ENCODE peak calls at places on chromosome 19, in ten cellular contexts. W is left ventricle myocardium inferior; M is fibroblast of pulmonary artery; D is adrenal gland; A is uterus; U is CD8-positive, alpha-beta T cell; L is bronchial epithelial cell; B is activated B cell treated with CpG ODN at 0.5 μM for 24 hours; I is heart left ventricle; V is heart right ventricle. H is an unnamed sample.

GRCh38 chr19:1000095-1000494 is at the start of gene GRIN3B:
- DNase-seq in W (no peak), M (peak; percentile 51), D (no peak), A (peak; percentile 54), U (peak; percentile 57), L (peak; percentile 33), B (peak; percentile 48), I (peak; percentile 82), V (peak; percentile 51), H (no peak)

GRCh38 chr19:55700813-55701212 is 25.8 kb downstream of the EPN1 start:
- DNase-seq in W (no peak), M (no peak), D (no peak), A (no peak), U (no peak), L (no peak), B (no peak), I (no peak), V (no peak), H (peak; percentile 17)

GRCh38 chr19:51640371-51640770 is 6.3 kb downstream of the SIGLEC14 start:
- DNase-seq in W (no peak), M (no peak), D (no peak), A (no peak), U (no peak), L (no peak), B (no peak), I (no peak), V (no peak), H (no peak)

GRCh38 chr19:43467730-43468129 is 2.3 kb upstream of the LYPD3 start:
- DNase-seq in W (no peak), M (peak; percentile 66), D (no peak), A (no peak), U (no peak), L (peak; percentile 68), B (no peak), I (no peak), V (no peak), H (no peak)

GRCh38 chr19:23440791-23441190 is 45.5 kb upstream of the ZNF91 start:
- DNase-seq in W (no peak), M (no peak), D (no peak), A (no peak), U (no peak), L (no peak), B (no peak), I (no peak), V (no peak), H (no peak)

GRCh38 chr19:29945017-29945416 is 3.0 kb downstream of the URI1 start:
- DNase-seq in W (no peak), M (no peak), D (no peak), A (no peak), U (no peak), L (no peak), B (no peak), I (no peak), V (no peak), H (no peak)

GRCh38 chr19:33948651-33949335 is 152.1 kb downstream of the KCTD15 start:
- DNase-seq in W (no peak), M (no peak), D (no peak), A (no peak), U (no peak), L (no peak), B (no peak), I (no peak), V (no peak), H (no peak)

GRCh38 chr19:52941941-52942370 is 18.7 kb upstream of the ZNF888 start:
- DNase-seq in W (peak; percentile 27), M (peak; percentile 31), D (peak; percentile 26), A (peak; percentile 36), U (peak; percentile 6), L (peak; percentile 14), B (peak; percentile 31), I (no peak), V (peak; percentile 22), H (no peak)

DNA sequence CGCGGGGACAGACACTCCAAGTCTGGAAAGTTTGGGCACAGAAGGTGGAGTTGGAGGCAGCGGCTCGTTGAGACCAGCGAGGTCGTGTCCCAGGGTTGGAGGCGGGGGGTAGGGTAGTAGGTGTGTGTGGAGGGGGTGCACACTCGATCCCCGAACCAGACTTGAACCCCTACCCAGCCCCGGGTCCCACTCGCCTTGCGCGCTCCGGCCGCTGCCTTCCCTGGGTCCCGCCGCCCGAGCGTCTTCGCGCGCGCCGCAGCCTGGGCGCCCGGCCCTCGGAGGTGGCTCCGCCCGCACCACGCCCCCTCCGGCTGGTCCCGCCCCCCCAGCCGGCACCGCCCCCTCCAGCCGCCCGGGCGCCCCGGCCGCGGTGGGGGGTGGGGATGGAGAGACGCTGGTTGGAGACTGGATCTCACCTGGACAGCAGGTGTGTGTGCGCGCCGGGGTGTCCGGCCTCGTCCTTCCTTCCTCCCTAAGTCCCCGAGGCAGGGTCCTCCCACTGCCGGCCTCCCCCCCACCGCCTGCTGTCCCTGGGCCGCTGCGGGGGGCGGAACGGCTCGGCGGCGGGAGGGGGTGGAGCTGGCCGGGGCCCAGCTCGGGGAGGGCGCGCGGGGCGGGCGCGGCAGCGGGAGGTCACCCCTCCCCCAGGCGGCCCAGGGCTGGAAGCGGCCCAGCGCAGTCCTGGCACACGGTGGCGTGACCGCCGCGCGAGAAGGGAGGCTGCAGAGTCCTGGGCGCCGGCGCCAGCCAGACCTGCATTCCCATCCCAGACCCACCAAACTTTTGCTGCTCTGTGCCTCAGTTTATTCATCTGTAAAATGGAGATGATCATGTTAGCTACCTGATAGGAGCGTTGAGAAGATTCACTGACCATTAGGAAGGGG is at the start of gene KANK2:
- DNase-seq in W (peak; percentile 88), M (peak; percentile 75), D (peak; percentile 85), A (peak; percentile 89), U (peak; percentile 63), L (peak; percentile 37), B (peak; percentile 83), I (peak; percentile 95), V (peak; percentile 82), H (peak; percentile 69)
- TF ChIP-seq CTCF in W (peak; percentile 32), M (no peak), D (no peak), A (peak; percentile 18), U (no peak), L (no peak), B (no peak), I (no peak), V (no peak), H (no peak)

GRCh38 chr19:4622695-4623421 is 16.5 kb upstream of the TNFAIP8L1 start:
- DNase-seq in W (no peak), M (no peak), D (no peak), A (no peak), U (no peak), L (no peak), B (no peak), I (no peak), V (no peak), H (no peak)

GRCh38 chr19:4624301-4624700 is 15.0 kb upstream of the TNFAIP8L1 start:
- DNase-seq in W (no peak), M (no peak), D (no peak), A (no peak), U (no peak), L (no peak), B (no peak), I (no peak), V (no peak), H (no peak)

GRCh38 chr19:4619668-4620294 is 19.5 kb upstream of the TNFAIP8L1 start:
- DNase-seq in W (no peak), M (no peak), D (no peak), A (no peak), U (no peak), L (no peak), B (no peak), I (no peak), V (no peak), H (no peak)

GRCh38 chr19:4620675-4621074 is 18.6 kb upstream of the TNFAIP8L1 start:
- DNase-seq in W (no peak), M (no peak), D (no peak), A (no peak), U (no peak), L (no peak), B (no peak), I (no peak), V (no peak), H (no peak)

DNA sequence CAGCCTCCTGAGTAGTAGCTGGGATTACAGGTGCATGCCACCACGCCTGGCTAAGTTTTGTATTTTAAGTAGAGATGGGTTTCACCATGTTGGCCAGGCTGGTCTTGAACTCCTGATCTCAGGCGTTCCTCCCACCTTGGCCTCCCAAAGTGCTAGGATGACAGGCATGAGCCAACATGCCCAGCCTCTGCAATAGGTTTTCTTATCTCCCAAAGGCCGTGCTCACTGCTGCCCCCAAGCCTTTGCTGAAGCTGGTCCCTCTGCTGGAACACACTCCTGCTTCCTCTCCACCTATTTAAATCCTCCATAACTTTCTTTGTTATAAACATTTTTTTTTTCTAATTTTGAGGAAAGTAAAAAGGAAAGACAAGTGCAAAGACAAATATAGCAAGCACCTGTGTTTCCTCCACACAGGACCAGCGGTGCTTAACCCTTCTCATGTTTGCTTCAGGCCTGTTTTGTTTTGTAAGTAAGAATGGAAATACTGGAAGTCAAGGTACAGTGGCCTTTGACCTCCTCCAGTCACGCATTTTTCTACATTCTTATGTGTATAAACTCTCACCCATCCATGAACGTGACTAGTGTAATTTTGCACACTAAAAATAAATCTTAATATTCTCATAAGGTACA is 14.5 kb upstream of the TNFAIP8L1 start:
- DNase-seq in W (no peak), M (peak; percentile 39), D (no peak), A (no peak), U (no peak), L (peak; percentile 37), B (no peak), I (no peak), V (no peak), H (no peak)
- TF ChIP-seq CTCF in W (peak; percentile 25), M (peak; percentile 42), D (no peak), A (no peak), U (no peak), L (peak; percentile 24), B (no peak), I (no peak), V (no peak), H (no peak)

DNA sequence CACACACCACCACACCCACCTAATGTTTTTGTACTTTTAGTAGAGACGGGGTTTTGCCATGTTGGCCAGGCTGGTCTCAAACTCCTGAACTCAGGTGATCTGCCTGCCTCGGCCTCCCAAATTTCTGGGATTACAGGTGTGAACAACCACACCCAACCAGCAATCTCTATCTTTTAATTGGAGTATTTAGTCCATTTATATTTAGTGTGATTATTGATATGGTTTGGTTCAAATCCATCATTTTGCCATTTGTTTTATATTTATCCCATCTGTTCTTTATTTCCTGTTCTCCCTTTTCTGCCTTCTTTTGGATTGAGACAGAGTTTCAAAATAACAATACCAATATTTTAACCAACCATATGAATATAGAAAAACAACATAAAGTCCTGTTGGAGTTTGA is 4.1 kb downstream of the ZNF420 start:
- DNase-seq in W (no peak), M (no peak), D (no peak), A (no peak), U (no peak), L (no peak), B (no peak), I (no peak), V (no peak), H (no peak)
- TF ChIP-seq CTCF in W (no peak), M (no peak), D (no peak), A (no peak), U (no peak), L (no peak), B (no peak), I (no peak), V (no peak), H (no peak)

DNA sequence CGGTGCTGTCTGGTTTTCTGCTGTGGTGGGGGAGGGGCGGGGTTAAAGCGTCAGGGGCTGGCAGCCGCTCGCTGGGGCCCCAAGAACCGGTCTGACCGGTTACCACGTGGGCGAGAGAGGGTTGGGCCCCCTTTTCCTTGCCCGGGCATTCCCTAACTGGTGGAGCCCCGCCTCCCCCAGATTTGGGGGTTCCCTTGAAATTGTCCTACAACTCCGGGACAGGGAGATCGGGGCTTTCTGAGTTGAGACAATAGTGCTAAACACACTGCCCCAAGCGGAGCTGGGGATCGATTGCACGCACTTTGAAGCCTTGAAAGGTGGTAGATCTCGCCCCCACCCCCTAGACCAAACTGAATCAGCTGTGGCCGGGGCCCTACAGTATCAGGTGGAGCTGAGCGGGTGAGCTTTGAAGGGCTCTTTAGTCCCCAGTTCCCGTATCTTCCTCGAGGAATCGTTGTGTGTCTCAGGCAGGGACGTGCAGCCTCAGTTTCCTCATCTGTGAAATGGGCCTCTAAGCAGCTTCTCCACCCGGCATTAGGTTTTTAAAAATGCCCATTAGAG is 4.8 kb downstream of the IER2 start:
- DNase-seq in W (peak; percentile 54), M (peak; percentile 81), D (peak; percentile 77), A (peak; percentile 70), U (peak; percentile 56), L (peak; percentile 75), B (peak; percentile 64), I (no peak), V (peak; percentile 54), H (peak; percentile 66)
- TF ChIP-seq CTCF in W (no peak), M (peak; percentile 33), D (no peak), A (no peak), U (peak; percentile 26), L (peak; percentile 43), B (no peak), I (no peak), V (no peak), H (peak; percentile 24)

H was measured in CD14-positive monocyte.